ENCODE peak calls at places on chromosomes 5 and 9, in ten cellular contexts. Y is astrocyte of the spinal cord; N is stomach; D is cardiac fibroblast; U is thyroid gland; I is lower lobe of right lung; O is brain microvascular endothelial cell; L is CD8-positive, alpha-beta T cell; X is mammary epithelial cell; R is breast epithelium. C is an unnamed sample.

GRCh38 chr9:125432715-125433385 is 171.2 kb downstream of the GAPVD1 start:
- DNase-seq in Y (no peak), N (no peak), D (no peak), U (no peak), I (no peak), O (no peak), L (no peak), X (no peak), R (no peak), C (no peak)

GRCh38 chr5:41182666-41183065 is 30.7 kb downstream of the C6 start:
- DNase-seq in Y (no peak), N (no peak), D (no peak), U (no peak), I (no peak), O (no peak), L (no peak), X (no peak), R (no peak), C (no peak)

GRCh38 chr5:67063791-67064190 is 132.8 kb downstream of the CD180 start:
- DNase-seq in Y (peak), N (no peak), D (peak), U (no peak), I (no peak), O (peak), L (no peak), X (peak), R (no peak), C (no peak)

GRCh38 chr9:89293014-89293413 is 18.0 kb upstream of the CKS2 start:
- DNase-seq in Y (no peak), N (no peak), D (no peak), U (no peak), I (no peak), O (no peak), L (no peak), X (no peak), R (no peak), C (no peak)

GRCh38 chr9:94167055-94167346 is 82.7 kb downstream of the PTPDC1 start:
- DNase-seq in Y (no peak), N (no peak), D (no peak), U (no peak), I (no peak), O (no peak), L (no peak), X (no peak), R (no peak), C (no peak)

GRCh38 chr9:96458226-96458625 is 8.3 kb downstream of the HABP4 start:
- DNase-seq in Y (no peak), N (no peak), D (no peak), U (no peak), I (no peak), O (no peak), L (no peak), X (no peak), R (no peak), C (no peak)

GRCh38 chr9:96620832-96621269 is 1.2 kb upstream of the CDC14B start:
- DNase-seq in Y (no peak), N (no peak), D (no peak), U (no peak), I (no peak), O (no peak), L (no peak), X (no peak), R (no peak), C (no peak)

GRCh38 chr9:88998911-88999310 is 7.6 kb downstream of the S1PR3 start:
- DNase-seq in Y (peak), N (peak), D (peak), U (peak), I (peak), O (no peak), L (no peak), X (no peak), R (no peak), C (no peak)

GRCh38 chr9:34499101-34499500 is 23.7 kb downstream of the ENHO start:
- DNase-seq in Y (no peak), N (no peak), D (no peak), U (no peak), I (no peak), O (no peak), L (no peak), X (peak), R (no peak), C (no peak)

GRCh38 chr9:116737137-116737546 is 50.0 kb downstream of the TRIM32 start:
- DNase-seq in Y (peak), N (peak), D (peak), U (peak), I (peak), O (peak), L (peak), X (peak), R (peak), C (peak)

GRCh38 chr9:121577201-121577600 is 74.2 kb upstream of the DAB2IP start:
- DNase-seq in Y (no peak), N (no peak), D (no peak), U (no peak), I (no peak), O (no peak), L (no peak), X (no peak), R (no peak), C (no peak)

GRCh38 chr9:78985084-78985738 is 586.6 kb upstream of the TLE4 start:
- DNase-seq in Y (peak), N (no peak), D (peak), U (no peak), I (no peak), O (no peak), L (no peak), X (peak), R (no peak), C (no peak)

GRCh38 chr9:22142681-22143080 is 133.6 kb upstream of the CDKN2B start:
- DNase-seq in Y (peak), N (no peak), D (peak), U (no peak), I (no peak), O (peak), L (no peak), X (peak), R (no peak), C (no peak)

GRCh38 chr9:36789886-36790285 is 217.2 kb downstream of the MELK start:
- DNase-seq in Y (no peak), N (no peak), D (no peak), U (no peak), I (no peak), O (no peak), L (no peak), X (no peak), R (no peak), C (no peak)

GRCh38 chr9:36787709-36788108 is 215.0 kb downstream of the MELK start:
- DNase-seq in Y (no peak), N (no peak), D (no peak), U (no peak), I (no peak), O (no peak), L (no peak), X (no peak), R (no peak), C (no peak)

GRCh38 chr9:36793277-36793676 is 220.6 kb downstream of the MELK start:
- DNase-seq in Y (no peak), N (no peak), D (no peak), U (no peak), I (no peak), O (no peak), L (no peak), X (no peak), R (no peak), C (no peak)

GRCh38 chr9:36791204-36791948 is 218.7 kb downstream of the MELK start:
- DNase-seq in Y (no peak), N (no peak), D (no peak), U (no peak), I (no peak), O (no peak), L (no peak), X (peak), R (no peak), C (no peak)

DNA sequence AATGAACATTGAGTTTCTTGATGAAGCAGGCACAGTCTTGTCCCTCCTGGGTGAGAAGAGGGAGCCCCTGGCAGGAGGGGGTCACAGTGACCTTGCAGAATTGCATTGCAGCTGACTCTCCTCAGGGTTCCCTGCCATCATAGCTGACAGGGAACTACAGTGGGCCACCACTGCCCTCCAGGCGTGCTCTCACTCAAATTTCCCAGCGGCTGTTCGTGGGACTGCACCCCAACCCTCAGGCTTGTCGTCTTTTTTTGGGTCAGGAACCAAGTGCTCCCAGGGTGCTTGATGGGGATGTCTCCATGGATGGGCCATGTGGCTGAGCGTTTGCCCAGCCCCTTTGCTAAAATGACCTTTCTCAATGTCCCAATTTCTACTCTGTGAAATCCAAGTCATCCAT is 215.8 kb downstream of the MELK start:
- DNase-seq in Y (no peak), N (no peak), D (no peak), U (no peak), I (no peak), O (no peak), L (no peak), X (no peak), R (no peak), C (no peak)
- TF ChIP-seq CTCF in Y (peak), N (no peak), D (peak), U (no peak), I (peak), O (peak), L (no peak), X (peak), R (no peak), C (no peak)

GRCh38 chr9:133727277-133727875 is 10.8 kb downstream of the SARDH start:
- DNase-seq in Y (no peak), N (no peak), D (no peak), U (no peak), I (no peak), O (no peak), L (no peak), X (no peak), R (no peak), C (no peak)
- TF ChIP-seq CTCF in Y (no peak), N (no peak), D (no peak), U (no peak), I (no peak), O (peak), L (no peak), X (no peak), R (no peak), C (no peak)

GRCh38 chr5:60649288-60649917 is 50.6 kb downstream of the DEPDC1B start:
- DNase-seq in Y (peak), N (no peak), D (peak), U (no peak), I (no peak), O (peak), L (no peak), X (peak), R (no peak), C (no peak)
- TF ChIP-seq CTCF in Y (peak), N (peak), D (peak), U (peak), I (peak), O (peak), L (no peak), X (peak), R (peak), C (peak)

DNA sequence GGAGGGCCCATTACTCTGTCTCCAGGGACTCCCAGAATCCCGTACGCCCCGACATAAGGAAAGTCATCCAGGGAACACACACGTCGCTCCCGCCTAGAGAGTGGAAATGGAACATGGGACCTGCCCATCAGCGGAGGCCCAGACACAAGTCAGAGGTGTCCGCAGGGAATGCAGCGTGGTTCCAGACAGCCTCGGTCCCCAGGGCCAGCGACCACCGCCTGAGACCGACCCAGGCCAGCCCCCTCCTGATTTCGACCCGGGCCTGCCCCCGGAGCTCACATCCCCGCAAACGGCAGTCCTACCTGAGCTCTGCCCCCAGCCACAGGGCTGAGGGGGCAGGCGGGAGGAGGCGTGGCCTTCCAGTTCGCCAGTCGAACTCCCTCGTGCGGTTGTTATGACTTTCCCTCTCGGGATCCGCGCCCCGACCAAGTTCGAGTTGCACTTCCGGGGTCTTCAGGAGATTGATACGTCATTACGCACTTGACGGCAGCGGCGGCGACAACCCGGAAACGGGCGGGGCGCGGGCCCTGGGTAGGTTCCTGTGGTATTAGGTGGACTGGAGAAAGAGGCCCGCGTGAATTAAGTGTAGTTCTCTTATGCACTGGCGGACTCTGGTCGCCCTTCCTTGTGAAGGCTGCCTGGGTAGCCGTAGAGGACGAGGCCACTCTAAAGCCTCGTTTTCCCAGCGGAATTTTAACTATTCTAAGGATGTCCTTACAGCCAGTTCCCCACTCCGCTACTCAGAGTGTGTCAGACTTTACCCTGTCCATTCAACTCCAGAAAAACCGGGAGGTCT is 370.0 kb upstream of the POU5F2 start:
- DNase-seq in Y (peak), N (peak), D (peak), U (peak), I (peak), O (peak), L (peak), X (peak), R (peak), C (peak)
- TF ChIP-seq CTCF in Y (peak), N (no peak), D (peak), U (no peak), I (peak), O (peak), L (no peak), X (peak), R (peak), C (peak)